ENCODE peak calls at places on chromosomes 13 and 19, in four cellular contexts. One of them, this sample, is unnamed.

GRCh38 chr19:48569814-48570213 is 17.8 kb downstream of the SULT2B1 start:
- DNase-seq in activated CD8-positive, alpha-beta memory T cell treated with anti-CD3 and anti-CD28 coated beads for 48 hours: no peak
- DNase-seq in activated naive CD8-positive, alpha-beta T cell treated with anti-CD3 and anti-CD28 coated beads, Interleukin-2, amount 50 U/mL, for 24 hours: no peak
- DNase-seq in WTC11: no peak
- DNase-seq in this sample: no peak

GRCh38 chr13:104740616-104741222 is 1674.5 kb upstream of the SLC10A2 start:
- DNase-seq in activated CD8-positive, alpha-beta memory T cell treated with anti-CD3 and anti-CD28 coated beads for 48 hours: no peak
- DNase-seq in activated naive CD8-positive, alpha-beta T cell treated with anti-CD3 and anti-CD28 coated beads, Interleukin-2, amount 50 U/mL, for 24 hours: no peak
- DNase-seq in WTC11: no peak
- DNase-seq in this sample: no peak

GRCh38 chr13:41588899-41589298 is 131.5 kb downstream of the RGCC start:
- DNase-seq in activated CD8-positive, alpha-beta memory T cell treated with anti-CD3 and anti-CD28 coated beads for 48 hours: peak; percentile 9
- DNase-seq in activated naive CD8-positive, alpha-beta T cell treated with anti-CD3 and anti-CD28 coated beads, Interleukin-2, amount 50 U/mL, for 24 hours: peak; percentile 18
- DNase-seq in WTC11: no peak
- DNase-seq in this sample: no peak

GRCh38 chr19:5951338-5951861 is 26.5 kb downstream of the RANBP3 start:
- DNase-seq in activated CD8-positive, alpha-beta memory T cell treated with anti-CD3 and anti-CD28 coated beads for 48 hours: no peak
- DNase-seq in activated naive CD8-positive, alpha-beta T cell treated with anti-CD3 and anti-CD28 coated beads, Interleukin-2, amount 50 U/mL, for 24 hours: no peak
- DNase-seq in WTC11: peak; percentile 33
- DNase-seq in this sample: no peak

GRCh38 chr19:3310711-3311110 is 55.7 kb upstream of the NFIC start:
- DNase-seq in activated CD8-positive, alpha-beta memory T cell treated with anti-CD3 and anti-CD28 coated beads for 48 hours: no peak
- DNase-seq in activated naive CD8-positive, alpha-beta T cell treated with anti-CD3 and anti-CD28 coated beads, Interleukin-2, amount 50 U/mL, for 24 hours: no peak
- DNase-seq in WTC11: no peak
- DNase-seq in this sample: no peak

GRCh38 chr13:29195459-29195858 is 375.3 kb downstream of the MTUS2 start:
- DNase-seq in activated CD8-positive, alpha-beta memory T cell treated with anti-CD3 and anti-CD28 coated beads for 48 hours: no peak
- DNase-seq in activated naive CD8-positive, alpha-beta T cell treated with anti-CD3 and anti-CD28 coated beads, Interleukin-2, amount 50 U/mL, for 24 hours: no peak
- DNase-seq in WTC11: no peak
- DNase-seq in this sample: no peak

GRCh38 chr13:101569807-101570206 is 117.3 kb downstream of the ITGBL1 start:
- DNase-seq in activated CD8-positive, alpha-beta memory T cell treated with anti-CD3 and anti-CD28 coated beads for 48 hours: no peak
- DNase-seq in activated naive CD8-positive, alpha-beta T cell treated with anti-CD3 and anti-CD28 coated beads, Interleukin-2, amount 50 U/mL, for 24 hours: no peak
- DNase-seq in WTC11: no peak
- DNase-seq in this sample: no peak

GRCh38 chr19:44757057-44757734 is 8.7 kb downstream of the BCL3 start:
- DNase-seq in activated CD8-positive, alpha-beta memory T cell treated with anti-CD3 and anti-CD28 coated beads for 48 hours: no peak
- DNase-seq in activated naive CD8-positive, alpha-beta T cell treated with anti-CD3 and anti-CD28 coated beads, Interleukin-2, amount 50 U/mL, for 24 hours: no peak
- DNase-seq in WTC11: peak; percentile 36
- DNase-seq in this sample: no peak

GRCh38 chr19:30778961-30779690 is 406.9 kb downstream of the ZNF536 start:
- DNase-seq in activated CD8-positive, alpha-beta memory T cell treated with anti-CD3 and anti-CD28 coated beads for 48 hours: no peak
- DNase-seq in activated naive CD8-positive, alpha-beta T cell treated with anti-CD3 and anti-CD28 coated beads, Interleukin-2, amount 50 U/mL, for 24 hours: no peak
- DNase-seq in WTC11: no peak
- DNase-seq in this sample: no peak

GRCh38 chr19:19053508-19054314 is 10.1 kb upstream of the SLC25A42 start:
- DNase-seq in activated CD8-positive, alpha-beta memory T cell treated with anti-CD3 and anti-CD28 coated beads for 48 hours: peak; percentile 19
- DNase-seq in activated naive CD8-positive, alpha-beta T cell treated with anti-CD3 and anti-CD28 coated beads, Interleukin-2, amount 50 U/mL, for 24 hours: peak; percentile 63
- DNase-seq in WTC11: peak; percentile 84
- DNase-seq in this sample: peak; percentile 64

GRCh38 chr13:81194362-81194761 is 853.4 kb upstream of the SPRY2 start:
- DNase-seq in activated CD8-positive, alpha-beta memory T cell treated with anti-CD3 and anti-CD28 coated beads for 48 hours: no peak
- DNase-seq in activated naive CD8-positive, alpha-beta T cell treated with anti-CD3 and anti-CD28 coated beads, Interleukin-2, amount 50 U/mL, for 24 hours: no peak
- DNase-seq in WTC11: no peak
- DNase-seq in this sample: no peak

GRCh38 chr13:110157718-110158117 is 149.2 kb downstream of the COL4A1 start:
- DNase-seq in activated CD8-positive, alpha-beta memory T cell treated with anti-CD3 and anti-CD28 coated beads for 48 hours: no peak
- DNase-seq in activated naive CD8-positive, alpha-beta T cell treated with anti-CD3 and anti-CD28 coated beads, Interleukin-2, amount 50 U/mL, for 24 hours: no peak
- DNase-seq in WTC11: no peak
- DNase-seq in this sample: no peak

GRCh38 chr13:82330499-82330898 is 1551.8 kb downstream of the SLITRK1 start:
- DNase-seq in activated CD8-positive, alpha-beta memory T cell treated with anti-CD3 and anti-CD28 coated beads for 48 hours: no peak
- DNase-seq in activated naive CD8-positive, alpha-beta T cell treated with anti-CD3 and anti-CD28 coated beads, Interleukin-2, amount 50 U/mL, for 24 hours: no peak
- DNase-seq in WTC11: no peak
- DNase-seq in this sample: no peak

GRCh38 chr13:69999875-70000274 is 107.8 kb upstream of the ATXN8OS start:
- DNase-seq in activated CD8-positive, alpha-beta memory T cell treated with anti-CD3 and anti-CD28 coated beads for 48 hours: no peak
- DNase-seq in activated naive CD8-positive, alpha-beta T cell treated with anti-CD3 and anti-CD28 coated beads, Interleukin-2, amount 50 U/mL, for 24 hours: no peak
- DNase-seq in WTC11: no peak
- DNase-seq in this sample: no peak

GRCh38 chr13:29301027-29301426 is 294.5 kb downstream of the SLC7A1 start:
- DNase-seq in activated CD8-positive, alpha-beta memory T cell treated with anti-CD3 and anti-CD28 coated beads for 48 hours: no peak
- DNase-seq in activated naive CD8-positive, alpha-beta T cell treated with anti-CD3 and anti-CD28 coated beads, Interleukin-2, amount 50 U/mL, for 24 hours: no peak
- DNase-seq in WTC11: peak; percentile 13
- DNase-seq in this sample: no peak

GRCh38 chr19:46618670-46619231 is 6.1 kb downstream of the PTGIR start:
- DNase-seq in activated CD8-positive, alpha-beta memory T cell treated with anti-CD3 and anti-CD28 coated beads for 48 hours: no peak
- DNase-seq in activated naive CD8-positive, alpha-beta T cell treated with anti-CD3 and anti-CD28 coated beads, Interleukin-2, amount 50 U/mL, for 24 hours: no peak
- DNase-seq in WTC11: no peak
- DNase-seq in this sample: no peak

GRCh38 chr19:18204394-18205179 is 745 bp upstream of the RAB3A start:
- DNase-seq in activated CD8-positive, alpha-beta memory T cell treated with anti-CD3 and anti-CD28 coated beads for 48 hours: no peak
- DNase-seq in activated naive CD8-positive, alpha-beta T cell treated with anti-CD3 and anti-CD28 coated beads, Interleukin-2, amount 50 U/mL, for 24 hours: peak; percentile 55
- DNase-seq in WTC11: peak; percentile 77
- DNase-seq in this sample: no peak

GRCh38 chr19:7072541-7072940 is 3.0 kb downstream of the ZNF557 start:
- DNase-seq in activated CD8-positive, alpha-beta memory T cell treated with anti-CD3 and anti-CD28 coated beads for 48 hours: no peak
- DNase-seq in activated naive CD8-positive, alpha-beta T cell treated with anti-CD3 and anti-CD28 coated beads, Interleukin-2, amount 50 U/mL, for 24 hours: no peak
- DNase-seq in WTC11: no peak
- DNase-seq in this sample: no peak

GRCh38 chr13:65789815-65790214 is 1440.3 kb downstream of the PCDH9 start:
- DNase-seq in activated CD8-positive, alpha-beta memory T cell treated with anti-CD3 and anti-CD28 coated beads for 48 hours: no peak
- DNase-seq in activated naive CD8-positive, alpha-beta T cell treated with anti-CD3 and anti-CD28 coated beads, Interleukin-2, amount 50 U/mL, for 24 hours: no peak
- DNase-seq in WTC11: no peak
- DNase-seq in this sample: no peak

GRCh38 chr19:4140237-4140711 is 13.2 kb upstream of the CREB3L3 start:
- DNase-seq in activated CD8-positive, alpha-beta memory T cell treated with anti-CD3 and anti-CD28 coated beads for 48 hours: no peak
- DNase-seq in activated naive CD8-positive, alpha-beta T cell treated with anti-CD3 and anti-CD28 coated beads, Interleukin-2, amount 50 U/mL, for 24 hours: peak; percentile 25
- DNase-seq in WTC11: peak; percentile 61
- DNase-seq in this sample: peak; percentile 54

GRCh38 chr13:41274881-41275280 is 11.5 kb upstream of the MTRF1 start:
- DNase-seq in activated CD8-positive, alpha-beta memory T cell treated with anti-CD3 and anti-CD28 coated beads for 48 hours: no peak
- DNase-seq in activated naive CD8-positive, alpha-beta T cell treated with anti-CD3 and anti-CD28 coated beads, Interleukin-2, amount 50 U/mL, for 24 hours: no peak
- DNase-seq in WTC11: no peak
- DNase-seq in this sample: no peak

GRCh38 chr19:23770672-23771250 is 12.1 kb upstream of the ZNF681 start:
- DNase-seq in activated CD8-positive, alpha-beta memory T cell treated with anti-CD3 and anti-CD28 coated beads for 48 hours: no peak
- DNase-seq in activated naive CD8-positive, alpha-beta T cell treated with anti-CD3 and anti-CD28 coated beads, Interleukin-2, amount 50 U/mL, for 24 hours: no peak
- DNase-seq in WTC11: no peak
- DNase-seq in this sample: no peak

GRCh38 chr19:18379803-18380747 is 5.9 kb upstream of the GDF15 start:
- DNase-seq in activated CD8-positive, alpha-beta memory T cell treated with anti-CD3 and anti-CD28 coated beads for 48 hours: no peak
- DNase-seq in activated naive CD8-positive, alpha-beta T cell treated with anti-CD3 and anti-CD28 coated beads, Interleukin-2, amount 50 U/mL, for 24 hours: no peak
- DNase-seq in WTC11: peak; percentile 27
- DNase-seq in this sample: no peak

GRCh38 chr13:107767119-107767518 is 448.2 kb downstream of the LIG4 start:
- DNase-seq in activated CD8-positive, alpha-beta memory T cell treated with anti-CD3 and anti-CD28 coated beads for 48 hours: no peak
- DNase-seq in activated naive CD8-positive, alpha-beta T cell treated with anti-CD3 and anti-CD28 coated beads, Interleukin-2, amount 50 U/mL, for 24 hours: no peak
- DNase-seq in WTC11: no peak
- DNase-seq in this sample: no peak

GRCh38 chr19:3458595-3459284 is 21.6 kb downstream of the SMIM24 start:
- DNase-seq in activated CD8-positive, alpha-beta memory T cell treated with anti-CD3 and anti-CD28 coated beads for 48 hours: no peak
- DNase-seq in activated naive CD8-positive, alpha-beta T cell treated with anti-CD3 and anti-CD28 coated beads, Interleukin-2, amount 50 U/mL, for 24 hours: no peak
- DNase-seq in WTC11: no peak
- DNase-seq in this sample: no peak

GRCh38 chr13:78875792-78876580 is 217.0 kb upstream of the OBI1 start:
- DNase-seq in activated CD8-positive, alpha-beta memory T cell treated with anti-CD3 and anti-CD28 coated beads for 48 hours: no peak
- DNase-seq in activated naive CD8-positive, alpha-beta T cell treated with anti-CD3 and anti-CD28 coated beads, Interleukin-2, amount 50 U/mL, for 24 hours: no peak
- DNase-seq in WTC11: peak; percentile 71
- DNase-seq in this sample: peak; percentile 22

GRCh38 chr19:5827342-5827890 is 12.1 kb downstream of the FUT6 start:
- DNase-seq in activated CD8-positive, alpha-beta memory T cell treated with anti-CD3 and anti-CD28 coated beads for 48 hours: no peak
- DNase-seq in activated naive CD8-positive, alpha-beta T cell treated with anti-CD3 and anti-CD28 coated beads, Interleukin-2, amount 50 U/mL, for 24 hours: no peak
- DNase-seq in WTC11: no peak
- DNase-seq in this sample: no peak

GRCh38 chr13:34357435-34358232 is 539.7 kb downstream of the RFC3 start:
- DNase-seq in activated CD8-positive, alpha-beta memory T cell treated with anti-CD3 and anti-CD28 coated beads for 48 hours: no peak
- DNase-seq in activated naive CD8-positive, alpha-beta T cell treated with anti-CD3 and anti-CD28 coated beads, Interleukin-2, amount 50 U/mL, for 24 hours: no peak
- DNase-seq in WTC11: no peak
- DNase-seq in this sample: no peak

GRCh38 chr13:51721485-51721884 is 82.5 kb downstream of the DHRS12 start:
- DNase-seq in activated CD8-positive, alpha-beta memory T cell treated with anti-CD3 and anti-CD28 coated beads for 48 hours: no peak
- DNase-seq in activated naive CD8-positive, alpha-beta T cell treated with anti-CD3 and anti-CD28 coated beads, Interleukin-2, amount 50 U/mL, for 24 hours: no peak
- DNase-seq in WTC11: no peak
- DNase-seq in this sample: no peak

GRCh38 chr13:90205081-90205480 is 1142.4 kb upstream of the MIR17HG start:
- DNase-seq in activated CD8-positive, alpha-beta memory T cell treated with anti-CD3 and anti-CD28 coated beads for 48 hours: no peak
- DNase-seq in activated naive CD8-positive, alpha-beta T cell treated with anti-CD3 and anti-CD28 coated beads, Interleukin-2, amount 50 U/mL, for 24 hours: no peak
- DNase-seq in WTC11: no peak
- DNase-seq in this sample: no peak

GRCh38 chr13:75079226-75079625 is 402.7 kb downstream of the TBC1D4 start:
- DNase-seq in activated CD8-positive, alpha-beta memory T cell treated with anti-CD3 and anti-CD28 coated beads for 48 hours: no peak
- DNase-seq in activated naive CD8-positive, alpha-beta T cell treated with anti-CD3 and anti-CD28 coated beads, Interleukin-2, amount 50 U/mL, for 24 hours: no peak
- DNase-seq in WTC11: no peak
- DNase-seq in this sample: no peak

GRCh38 chr19:56119585-56119978 is 1.5 kb downstream of the ZNF787 start:
- DNase-seq in activated CD8-positive, alpha-beta memory T cell treated with anti-CD3 and anti-CD28 coated beads for 48 hours: no peak
- DNase-seq in activated naive CD8-positive, alpha-beta T cell treated with anti-CD3 and anti-CD28 coated beads, Interleukin-2, amount 50 U/mL, for 24 hours: no peak
- DNase-seq in WTC11: no peak
- DNase-seq in this sample: no peak

GRCh38 chr13:106083620-106084350 is 451.7 kb downstream of the EFNB2 start:
- DNase-seq in activated CD8-positive, alpha-beta memory T cell treated with anti-CD3 and anti-CD28 coated beads for 48 hours: no peak
- DNase-seq in activated naive CD8-positive, alpha-beta T cell treated with anti-CD3 and anti-CD28 coated beads, Interleukin-2, amount 50 U/mL, for 24 hours: peak; percentile 5
- DNase-seq in WTC11: peak; percentile 54
- DNase-seq in this sample: no peak

GRCh38 chr13:23608704-23609413 is 38.6 kb downstream of the TNFRSF19 start:
- DNase-seq in activated CD8-positive, alpha-beta memory T cell treated with anti-CD3 and anti-CD28 coated beads for 48 hours: no peak
- DNase-seq in activated naive CD8-positive, alpha-beta T cell treated with anti-CD3 and anti-CD28 coated beads, Interleukin-2, amount 50 U/mL, for 24 hours: no peak
- DNase-seq in WTC11: no peak
- DNase-seq in this sample: no peak

This sample was measured in activated CD8-positive, alpha-beta T cell treated with anti-CD3 and anti-CD28 coated beads, Interleukin-2, amount 10 ng/mL, durations not matched to agents 7 days and 5 days.